ENCODE peak calls at places on chromosome 22, in nine cellular contexts. F, H, Q, D, Y, R, M, E and I are unnamed samples. For H3K4me1, the result is how much of the 10 kb centered on the place peaks cover.

GRCh38 chr22:43242627-43243026 is 55.7 kb upstream of the TTLL12 start:
- DNase-seq in H (no peak), R (no peak), Y (no peak), D (no peak), F (no peak), E (no peak), M (no peak), Q (no peak), I (no peak)

GRCh38 chr22:20389288-20389687 is 4.7 kb upstream of the ZNF74 start:
- DNase-seq in Q (no peak), E (no peak), H (no peak), Y (no peak), F (no peak), M (no peak), R (no peak), D (no peak), I (no peak)

GRCh38 chr22:42697542-42698013 is 23.1 kb downstream of the A4GALT start:
- DNase-seq in Q (peak), M (peak), R (no peak), E (peak), F (peak), H (peak), D (no peak), Y (no peak), I (no peak)

GRCh38 chr22:26635117-26635516 is 13.4 kb downstream of the CRYBA4 start:
- DNase-seq in H (no peak), M (no peak), F (no peak), Q (no peak), R (no peak), D (no peak), Y (no peak), E (no peak), I (no peak)

GRCh38 chr22:17375914-17376614 is 6.8 kb downstream of the CECR2 start:
- DNase-seq in R (no peak), E (no peak), H (no peak), F (no peak), Q (no peak), D (no peak), Y (no peak), M (no peak), I (no peak)

GRCh38 chr22:23012081-23012622 is 58.2 kb upstream of the GNAZ start:
- DNase-seq in D (peak), R (peak), M (no peak), F (no peak), E (no peak), Q (no peak), H (no peak), Y (no peak), I (no peak)

GRCh38 chr22:23075050-23075449 is 4.7 kb downstream of the GNAZ start:
- DNase-seq in Q (no peak), Y (no peak), D (no peak), M (no peak), R (no peak), E (no peak), F (no peak), H (no peak), I (no peak)

GRCh38 chr22:43830931-43831560 is 18.9 kb upstream of the EFCAB6 start:
- DNase-seq in E (no peak), R (no peak), D (no peak), Y (no peak), F (no peak), H (no peak), Q (no peak), M (no peak), I (no peak)

GRCh38 chr22:35606916-35607315 is 10.2 kb downstream of the MB start:
- DNase-seq in Q (no peak), D (no peak), E (no peak), M (no peak), H (no peak), Y (no peak), R (no peak), F (no peak), I (no peak)

GRCh38 chr22:22085702-22086500 is 103.3 kb upstream of the TOP3B start:
- DNase-seq in Q (no peak), R (no peak), E (no peak), H (peak), F (no peak), M (no peak), Y (no peak), D (no peak), I (no peak)

GRCh38 chr22:42714768-42715430 is 5.8 kb downstream of the A4GALT start:
- DNase-seq in Q (no peak), Y (no peak), M (peak), E (no peak), D (no peak), R (no peak), H (no peak), F (peak), I (no peak)

GRCh38 chr22:22035203-22035602 is 52.6 kb upstream of the TOP3B start:
- DNase-seq in R (no peak), M (no peak), F (no peak), D (no peak), Y (no peak), H (no peak), E (no peak), Q (no peak), I (no peak)

DNA sequence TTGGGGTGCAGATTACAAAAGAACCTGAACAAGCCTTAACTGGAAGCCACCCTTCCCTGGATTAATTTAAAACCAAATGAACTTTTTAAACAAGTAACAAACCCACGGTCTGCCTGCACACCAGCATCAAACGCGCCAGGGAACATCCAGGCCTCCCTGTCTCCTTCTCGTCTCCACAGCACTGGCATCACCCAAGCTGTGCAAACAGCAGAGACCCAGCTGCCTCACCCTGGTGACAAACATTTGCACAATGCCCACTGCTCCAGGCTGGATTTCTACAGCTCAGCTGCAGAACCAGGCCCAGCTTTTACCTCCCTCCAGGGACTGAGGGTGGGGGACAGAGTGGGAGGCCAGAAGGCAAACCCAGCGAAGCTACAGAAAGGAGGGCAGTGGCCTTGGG is 7.0 kb downstream of the RPL3 start:
- DNase-seq in Q (no peak), M (no peak), E (no peak), R (no peak), H (no peak), D (no peak), Y (no peak), F (no peak), I (no peak)
- H3K27ac ChIP-seq in Q (no peak), M (peak), E (no peak), R (no peak), H (no peak), D (no peak), Y (no peak), F (no peak), I (no peak)

GRCh38 chr22:19117111-19117512 is 5.1 kb downstream of the DGCR2 start:
- DNase-seq in F (no peak), Y (no peak), H (no peak), E (no peak), Q (no peak), D (no peak), R (no peak), M (no peak), I (no peak)
- H3K4me1 ChIP-seq in F (under half), Y (under half), H (under half), E (under half), Q (under half), D (half or more), R (under half), M (under half), I (half or more)

GRCh38 chr22:41449321-41449720 is 2.7 kb upstream of the TOB2 start:
- DNase-seq in F (no peak), H (no peak), E (no peak), R (no peak), Q (no peak), M (no peak), Y (no peak), D (no peak), I (no peak)
- H3K4me3 ChIP-seq in F (no peak), H (no peak), E (no peak), R (peak), Q (no peak), M (no peak), Y (no peak), D (no peak), I (no peak)

GRCh38 chr22:41524809-41525449 is 19.3 kb downstream of the POLR3H start:
- DNase-seq in R (peak), F (peak), Y (no peak), E (no peak), Q (no peak), D (peak), M (no peak), H (no peak), I (peak)
- H3K27ac ChIP-seq in R (no peak), F (no peak), Y (no peak), E (peak), Q (peak), D (peak), M (peak), H (peak), I (peak)

GRCh38 chr22:39528080-39528661 is 4.4 kb downstream of the RPS19BP1 start:
- DNase-seq in H (no peak), R (no peak), D (no peak), Y (no peak), M (no peak), Q (no peak), F (peak), E (no peak), I (no peak)
- H3K4me1 ChIP-seq in H (under half), R (half or more), D (half or more), Y (under half), M (under half), Q (half or more), F (under half), E (under half), I (half or more)

GRCh38 chr22:49725516-49725915 is 102.2 kb downstream of the BRD1 start:
- DNase-seq in D (no peak), Y (no peak), M (no peak), R (no peak), F (no peak), Q (no peak), H (no peak), E (no peak), I (no peak)

GRCh38 chr22:49726022-49726681 is 101.5 kb downstream of the BRD1 start:
- DNase-seq in E (no peak), Y (no peak), D (no peak), M (no peak), Q (no peak), F (no peak), R (no peak), H (no peak), I (no peak)

GRCh38 chr22:49723478-49724029 is 104.1 kb downstream of the BRD1 start:
- DNase-seq in R (no peak), Q (no peak), Y (no peak), D (no peak), E (no peak), H (no peak), F (no peak), M (no peak), I (no peak)

GRCh38 chr22:49724030-49724892 is 103.4 kb downstream of the BRD1 start:
- DNase-seq in E (no peak), F (no peak), M (no peak), R (no peak), D (peak), H (no peak), Q (no peak), Y (no peak), I (no peak)

DNA sequence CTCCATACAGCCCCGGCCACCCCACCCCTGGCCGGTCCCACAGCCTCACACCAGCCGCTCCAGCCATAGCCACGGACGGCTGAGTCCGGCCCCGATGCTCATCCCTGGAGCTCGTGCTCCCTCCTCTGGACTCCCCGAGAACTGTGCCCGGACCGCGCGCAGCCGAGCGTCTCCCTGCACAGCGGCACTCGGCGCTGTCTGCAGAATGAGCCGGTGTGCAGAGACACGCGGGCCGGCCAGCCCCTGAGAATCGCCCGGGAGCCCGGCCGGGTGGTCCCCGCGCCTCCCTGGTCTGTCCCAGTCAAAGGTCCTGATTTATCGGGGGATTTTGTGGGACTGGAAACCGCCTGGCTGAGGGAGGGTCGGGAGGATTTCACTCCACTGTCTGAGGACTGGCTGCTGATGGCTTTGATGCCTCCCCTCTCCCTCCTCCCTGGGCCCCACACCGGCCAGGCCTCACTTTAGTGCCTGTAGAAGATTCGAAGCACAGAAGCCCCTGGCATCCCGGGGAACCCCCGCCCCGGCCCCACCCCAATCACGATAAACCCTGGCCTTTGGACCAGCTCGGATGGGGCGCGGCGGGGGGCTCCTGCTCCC is 102.7 kb downstream of the BRD1 start:
- DNase-seq in Q (peak), D (peak), E (peak), Y (no peak), F (peak), R (no peak), M (peak), H (peak), I (peak)
- H3K4me3 ChIP-seq in Q (peak), D (peak), E (no peak), Y (no peak), F (no peak), R (no peak), M (no peak), H (no peak), I (peak)

GRCh38 chr22:37742374-37743092 is 45.7 kb downstream of the TRIOBP start:
- DNase-seq in Q (peak), D (no peak), F (peak), E (peak), H (peak), M (peak), R (no peak), Y (no peak), I (no peak)

GRCh38 chr22:37739000-37739399 is 42.2 kb downstream of the TRIOBP start:
- DNase-seq in Y (no peak), M (peak), Q (peak), E (peak), H (peak), F (no peak), R (no peak), D (no peak), I (no peak)

GRCh38 chr22:37739611-37740049 is 42.8 kb downstream of the TRIOBP start:
- DNase-seq in H (no peak), D (no peak), M (no peak), Q (peak), E (no peak), Y (no peak), R (no peak), F (no peak), I (no peak)

GRCh38 chr22:37741312-37741795 is 44.5 kb downstream of the TRIOBP start:
- DNase-seq in D (no peak), H (peak), Y (no peak), F (peak), Q (peak), M (peak), R (no peak), E (peak), I (no peak)

GRCh38 chr22:37740455-37741311 is 43.8 kb downstream of the TRIOBP start:
- DNase-seq in D (peak), E (no peak), Y (no peak), F (no peak), H (no peak), M (no peak), Q (no peak), R (no peak), I (no peak)
- H3K27ac ChIP-seq in D (no peak), E (peak), Y (no peak), F (no peak), H (peak), M (peak), Q (no peak), R (no peak), I (no peak)

DNA sequence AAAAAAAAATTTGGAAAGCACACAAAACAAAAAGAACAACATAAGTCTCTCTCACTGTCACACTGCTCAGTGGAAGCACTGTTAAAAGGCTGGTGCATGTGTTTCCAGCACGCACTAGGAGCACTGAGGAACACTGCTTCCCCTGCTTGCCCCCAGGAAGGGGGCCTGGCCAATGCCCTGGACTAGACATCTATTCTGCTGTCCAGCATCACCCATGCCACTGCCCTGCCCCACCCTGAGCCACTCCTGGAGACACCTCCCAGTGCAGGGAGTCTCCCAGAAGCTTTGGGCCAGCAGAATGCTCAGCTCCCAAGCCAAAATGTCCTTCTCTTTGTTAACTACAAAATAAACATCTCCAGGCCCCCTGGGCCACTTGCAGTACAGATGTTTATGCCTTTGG is 49.7 kb upstream of the EMID1 start:
- DNase-seq in H (no peak), M (no peak), Y (no peak), Q (no peak), F (no peak), E (no peak), R (no peak), D (no peak), I (no peak)
- H3K4me1 ChIP-seq in H (under half), M (under half), Y (under half), Q (under half), F (under half), E (under half), R (under half), D (under half), I (under half)

DNA sequence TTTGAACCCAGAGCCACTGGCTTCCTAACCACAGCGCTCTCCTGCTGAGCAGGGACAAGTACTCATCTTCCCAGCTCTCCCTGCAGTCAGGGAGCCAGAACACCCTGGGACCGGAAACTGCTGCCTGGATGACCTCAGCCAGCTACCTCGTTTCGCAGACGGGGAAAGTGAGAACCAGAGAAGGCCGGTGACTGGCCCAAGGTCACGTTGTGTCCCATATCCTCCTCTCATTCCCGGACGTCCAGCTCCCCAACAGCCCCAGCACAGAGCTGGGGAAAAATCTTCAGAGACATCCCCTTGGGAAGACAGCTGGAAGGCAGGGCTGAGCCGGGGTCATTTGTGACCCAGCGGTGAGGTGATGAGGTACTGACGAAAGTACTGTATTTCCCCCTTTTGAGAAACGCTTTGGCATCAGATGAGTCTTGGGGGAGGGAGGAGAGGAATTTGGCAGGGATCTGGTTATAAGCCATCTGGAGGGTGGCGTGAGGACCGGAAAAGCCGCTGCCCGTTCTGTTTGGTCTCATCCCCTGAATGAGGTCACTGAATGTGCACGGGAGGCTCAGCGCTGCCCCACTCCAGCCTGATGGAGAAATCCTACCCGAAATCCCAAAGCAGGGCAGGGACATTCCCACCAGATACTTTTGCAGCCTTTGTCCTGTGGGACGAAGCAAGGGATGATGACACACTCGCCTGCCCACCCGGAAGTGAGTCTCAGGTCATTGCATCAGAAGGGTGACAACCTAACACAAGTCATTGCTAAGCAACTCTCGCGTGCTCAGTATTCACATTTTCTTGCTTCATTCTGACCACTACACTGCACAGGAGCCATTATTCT is 41.1 kb downstream of the LIF start:
- DNase-seq in D (no peak), E (peak), Q (peak), H (peak), R (no peak), Y (no peak), M (peak), F (peak), I (no peak)
- H3K4me3 ChIP-seq in D (no peak), E (no peak), Q (no peak), H (no peak), R (no peak), Y (no peak), M (no peak), F (no peak), I (no peak)

GRCh38 chr22:40469181-40469580 is 98.8 kb downstream of the SGSM3 start:
- DNase-seq in H (no peak), E (no peak), M (no peak), Y (no peak), R (no peak), Q (no peak), D (no peak), F (peak), I (no peak)
- H3K27ac ChIP-seq in H (no peak), E (no peak), M (no peak), Y (no peak), R (no peak), Q (no peak), D (no peak), F (no peak), I (no peak)